ENCODE peak calls at places on chromosome 13, in nine cellular contexts. S is cardiac muscle cell, R is breast epithelium, D is stomach, L is lower lobe of right lung, Z is pancreas, Y is SK-N-SH, W is neuronal stem cell, T is heart right ventricle. K is an unnamed sample. For H3K4me1, the result is how much of the 10 kb centered on the place peaks cover.

GRCh38 chr13:91572944-91573535 is 174.6 kb downstream of the GPC5 start:
- DNase-seq in S (no peak), R (no peak), D (no peak), L (no peak), Z (no peak), Y (no peak), W (no peak), T (no peak), K (no peak)

GRCh38 chr13:44088409-44088808 is 208.7 kb downstream of the LACC1 start:
- DNase-seq in S (no peak), R (no peak), D (no peak), L (no peak), Z (no peak), Y (no peak), W (no peak), T (no peak), K (no peak)

GRCh38 chr13:40275155-40275554 is 391.3 kb downstream of the FOXO1 start:
- DNase-seq in S (no peak), R (no peak), D (no peak), L (no peak), Z (no peak), Y (no peak), W (no peak), T (no peak), K (no peak)

GRCh38 chr13:45206340-45206739 is 5.5 kb upstream of the KCTD4 start:
- DNase-seq in S (peak), R (no peak), D (no peak), L (no peak), Z (no peak), Y (no peak), W (no peak), T (no peak), K (no peak)

GRCh38 chr13:27151798-27152599 is 19.6 kb downstream of the USP12 start:
- DNase-seq in S (no peak), R (no peak), D (no peak), L (no peak), Z (no peak), Y (no peak), W (no peak), T (no peak), K (no peak)

GRCh38 chr13:27053902-27054595 is 117.6 kb downstream of the USP12 start:
- DNase-seq in S (peak), R (no peak), D (no peak), L (no peak), Z (no peak), Y (no peak), W (no peak), T (no peak), K (no peak)

GRCh38 chr13:44842158-44842557 is 147.1 kb downstream of the NUFIP1 start:
- DNase-seq in S (peak), R (no peak), D (no peak), L (no peak), Z (no peak), Y (no peak), W (no peak), T (no peak), K (no peak)

GRCh38 chr13:110882972-110883371 is 31.9 kb downstream of the ANKRD10 start:
- DNase-seq in S (no peak), R (no peak), D (no peak), L (no peak), Z (no peak), Y (no peak), W (no peak), T (no peak), K (no peak)

GRCh38 chr13:50141660-50142010 is 126.4 kb downstream of the KCNRG start:
- DNase-seq in S (no peak), R (no peak), D (no peak), L (no peak), Z (no peak), Y (no peak), W (no peak), T (no peak), K (no peak)

GRCh38 chr13:41533676-41534075 is 76.3 kb downstream of the RGCC start:
- DNase-seq in S (peak), R (no peak), D (no peak), L (no peak), Z (no peak), Y (no peak), W (no peak), T (no peak), K (no peak)

GRCh38 chr13:40987606-40988280 is 31.4 kb downstream of the ELF1 start:
- DNase-seq in S (no peak), R (no peak), D (no peak), L (no peak), Z (no peak), Y (no peak), W (no peak), T (no peak), K (no peak)

GRCh38 chr13:98826156-98826555 is 73.7 kb upstream of the SLC15A1 start:
- DNase-seq in S (peak), R (no peak), D (no peak), L (no peak), Z (no peak), Y (no peak), W (no peak), T (no peak), K (no peak)

DNA sequence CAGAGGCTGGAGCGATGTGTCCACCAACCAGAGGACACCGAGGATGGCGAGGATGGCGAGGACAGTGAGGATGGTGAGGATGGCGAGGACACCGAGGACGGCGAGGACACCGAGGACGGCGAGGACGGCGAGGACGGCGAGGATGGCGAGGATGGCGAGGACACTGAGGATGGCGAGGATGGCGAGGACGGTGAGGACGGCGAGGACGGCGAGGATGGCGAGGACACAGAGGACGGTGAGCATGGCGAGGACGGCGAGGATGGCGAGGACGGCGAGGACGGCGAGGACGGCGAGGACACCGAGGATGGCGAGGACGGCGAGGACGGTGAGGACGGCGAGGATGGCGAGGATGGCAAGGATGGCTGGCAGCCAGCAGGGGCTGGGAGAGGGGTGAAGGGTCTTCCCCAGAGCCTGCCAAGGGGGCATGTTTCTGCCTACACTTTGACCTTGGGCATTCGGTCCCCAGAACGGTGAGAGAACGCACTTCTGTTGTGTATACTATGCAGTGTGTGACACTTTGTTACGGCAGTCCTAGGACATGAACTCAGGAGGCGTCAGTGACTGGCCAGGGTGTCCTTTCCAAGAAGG is 44.4 kb upstream of the ATP11A start:
- DNase-seq in S (no peak), R (peak), D (no peak), L (peak), Z (no peak), Y (no peak), W (no peak), T (no peak), K (no peak)
- H3K4me1 ChIP-seq in S (under half), R (under half), D (under half), L (under half), Z (under half), Y (under half), W (under half), T (under half), K (under half)

GRCh38 chr13:94710081-94710809 is 2.1 kb downstream of the SOX21 start:
- DNase-seq in S (no peak), R (no peak), D (no peak), L (no peak), Z (no peak), Y (peak), W (no peak), T (no peak), K (no peak)

GRCh38 chr13:94712287-94712811 is at the start of gene SOX21:
- DNase-seq in S (no peak), R (no peak), D (no peak), L (no peak), Z (peak), Y (no peak), W (no peak), T (no peak), K (no peak)

GRCh38 chr13:94711561-94712286 is 621 bp downstream of the SOX21 start:
- DNase-seq in S (peak), R (no peak), D (no peak), L (no peak), Z (peak), Y (peak), W (no peak), T (no peak), K (no peak)

GRCh38 chr13:94708971-94709614 is 3.3 kb downstream of the SOX21 start:
- DNase-seq in S (no peak), R (no peak), D (no peak), L (no peak), Z (no peak), Y (no peak), W (no peak), T (no peak), K (no peak)

GRCh38 chr13:94710881-94711560 is 1.3 kb downstream of the SOX21 start:
- DNase-seq in S (no peak), R (no peak), D (no peak), L (no peak), Z (peak), Y (peak), W (no peak), T (no peak), K (no peak)
- H3K4me1 ChIP-seq in S (under half), R (under half), D (under half), L (under half), Z (under half), Y (under half), W (under half), T (under half), K (under half)

GRCh38 chr13:101423872-101424271 is 7.6 kb upstream of the NALCN start:
- DNase-seq in S (no peak), R (no peak), D (no peak), L (no peak), Z (no peak), Y (no peak), W (no peak), T (no peak), K (no peak)
- H3K4me1 ChIP-seq in S (under half), R (under half), D (under half), L (under half), Z (under half), Y (under half), W (under half), T (under half), K (under half)

GRCh38 chr13:113202912-113203311 is 5.6 kb downstream of the PCID2 start:
- DNase-seq in S (no peak), R (no peak), D (no peak), L (no peak), Z (no peak), Y (no peak), W (no peak), T (no peak), K (no peak)

GRCh38 chr13:113203507-113204377 is 4.7 kb downstream of the PCID2 start:
- DNase-seq in S (peak), R (no peak), D (no peak), L (no peak), Z (no peak), Y (no peak), W (no peak), T (peak), K (no peak)

GRCh38 chr13:113204378-113204734 is 4.1 kb downstream of the PCID2 start:
- DNase-seq in S (no peak), R (no peak), D (no peak), L (no peak), Z (no peak), Y (no peak), W (no peak), T (no peak), K (no peak)

GRCh38 chr13:113207890-113208423 is 512 bp downstream of the PCID2 start:
- DNase-seq in S (peak), R (no peak), D (no peak), L (peak), Z (no peak), Y (no peak), W (peak), T (no peak), K (no peak)

GRCh38 chr13:113205428-113205931 is 3.0 kb downstream of the PCID2 start:
- DNase-seq in S (peak), R (no peak), D (no peak), L (no peak), Z (no peak), Y (no peak), W (no peak), T (no peak), K (no peak)
- H3K4me1 ChIP-seq in S (under half), R (under half), D (half or more), L (under half), Z (under half), Y (under half), W (under half), T (half or more), K (under half)

GRCh38 chr13:29594310-29594709 is 1.2 kb downstream of the SLC7A1 start:
- DNase-seq in S (peak), R (no peak), D (peak), L (no peak), Z (no peak), Y (peak), W (peak), T (no peak), K (peak)
- H3K4me1 ChIP-seq in S (under half), R (under half), D (under half), L (under half), Z (under half), Y (under half), W (under half), T (under half), K (under half)

GRCh38 chr13:34414616-34415015 is 527.5 kb upstream of the NBEA start:
- DNase-seq in S (no peak), R (no peak), D (no peak), L (no peak), Z (no peak), Y (no peak), W (no peak), T (no peak), K (no peak)
- H3K4me1 ChIP-seq in S (under half), R (under half), D (under half), L (under half), Z (under half), Y (under half), W (under half), T (under half), K (under half)

DNA sequence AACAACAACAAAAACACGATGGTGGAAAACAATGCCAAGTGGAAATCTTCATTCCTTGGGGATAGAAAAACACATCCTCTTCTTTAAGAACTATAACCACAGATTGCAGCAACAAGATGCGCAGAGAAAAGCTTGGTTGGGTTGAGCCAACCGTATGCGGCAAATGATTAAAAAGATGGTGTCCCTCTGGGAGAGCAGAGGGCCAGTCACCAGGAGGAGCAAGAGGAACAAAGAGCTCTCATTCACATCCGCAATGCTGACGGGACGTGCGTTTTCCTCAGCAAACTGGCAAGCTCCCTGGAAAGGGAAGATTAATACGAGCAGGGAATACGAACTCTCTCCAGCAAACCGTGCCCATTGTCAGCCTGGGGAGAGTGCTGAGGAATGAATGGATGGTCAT is 141.6 kb downstream of the KATNAL1 start:
- DNase-seq in S (peak), R (no peak), D (no peak), L (no peak), Z (no peak), Y (no peak), W (peak), T (no peak), K (no peak)
- H3K4me1 ChIP-seq in S (under half), R (under half), D (under half), L (under half), Z (under half), Y (under half), W (under half), T (under half), K (under half)

DNA sequence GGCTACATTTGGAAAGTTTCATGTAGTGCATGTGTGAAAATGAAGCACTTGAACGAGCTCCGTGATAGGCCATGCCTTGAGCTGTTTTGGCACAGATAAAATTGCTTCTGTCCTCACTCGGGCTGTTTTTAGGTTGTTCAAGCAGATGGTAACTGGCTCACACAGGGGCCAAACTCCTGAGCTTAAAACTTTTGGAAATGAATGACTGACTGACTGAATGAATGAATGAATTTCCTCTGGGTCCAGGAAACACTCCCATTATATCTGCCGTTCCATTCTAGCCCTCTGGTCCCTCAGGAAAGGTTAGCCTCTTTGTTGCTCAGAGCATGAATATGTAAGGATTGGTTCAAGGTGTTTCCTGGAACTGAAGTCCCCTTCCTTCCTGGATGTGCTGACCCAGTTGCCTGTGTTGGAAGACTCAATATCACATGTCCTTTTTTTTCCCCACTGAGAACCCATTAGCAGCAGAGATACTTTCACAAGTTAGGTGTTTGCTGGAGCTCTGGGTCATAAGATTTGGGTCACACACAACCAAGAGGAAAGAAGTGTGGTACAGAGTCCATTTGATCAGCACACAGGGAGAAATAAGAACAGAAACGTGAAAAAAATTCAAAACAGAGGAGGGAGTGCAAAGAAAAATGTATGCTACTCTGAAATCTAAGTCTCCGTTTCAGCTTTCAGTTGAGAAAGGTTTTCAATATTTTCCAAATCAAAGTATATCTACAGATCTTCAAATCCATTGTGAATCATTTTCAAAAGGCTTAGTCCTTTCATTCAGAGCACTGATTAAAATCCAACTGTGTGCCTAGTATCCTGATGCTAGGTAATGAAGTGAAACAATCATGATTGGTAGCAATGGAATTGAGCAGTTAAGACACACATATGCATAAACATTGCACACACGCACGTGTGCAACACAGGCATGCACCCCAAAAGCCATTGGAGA is 18.9 kb downstream of the MBNL2 start:
- DNase-seq in S (no peak), R (no peak), D (no peak), L (no peak), Z (no peak), Y (no peak), W (no peak), T (no peak), K (no peak)
- H3K4me1 ChIP-seq in S (under half), R (under half), D (half or more), L (half or more), Z (half or more), Y (under half), W (under half), T (half or more), K (half or more)

K was measured in Peyer's patch.